ENCODE peak calls at places on chromosomes 11 and 22, in five cellular contexts. T is Right ventricle myocardium superior; A is stimulated activated CD8-positive, alpha-beta memory T cell treated with anti-CD3 and anti-CD28 coated beads, Interleukin-15, amount 100 ng/mL, for 1 hour; H is posterior cingulate gyrus; B is H9. S is an unnamed sample.

GRCh38 chr11:8604078-8604723 is 10.2 kb upstream of the STK33 start:
- DNase-seq in T (peak), A (no peak), H (no peak), B (peak), S (peak)

GRCh38 chr22:17945851-17946690 is 78.3 kb downstream of the MICAL3 start:
- DNase-seq in T (no peak), A (no peak), H (no peak), B (no peak), S (no peak)

GRCh38 chr22:33861216-33861875 is 58.9 kb downstream of the LARGE1 start:
- DNase-seq in T (no peak), A (no peak), H (no peak), B (no peak), S (no peak)

GRCh38 chr22:41197808-41198585 is 7.1 kb upstream of the L3MBTL2 start:
- DNase-seq in T (peak), A (no peak), H (no peak), B (no peak), S (no peak)

GRCh38 chr11:90135016-90135415 is 553 bp downstream of the NAALAD2 start:
- DNase-seq in T (no peak), A (no peak), H (no peak), B (no peak), S (no peak)

GRCh38 chr22:38218661-38219331 is 17.0 kb downstream of the MAFF start:
- DNase-seq in T (peak), A (no peak), H (no peak), B (peak), S (peak)

GRCh38 chr11:125166903-125167291 is 2.3 kb downstream of the PKNOX2 start:
- DNase-seq in T (no peak), A (no peak), H (no peak), B (no peak), S (no peak)

GRCh38 chr11:96878299-96879051 is 488.7 kb downstream of the JRKL start:
- DNase-seq in T (peak), A (no peak), H (no peak), B (no peak), S (no peak)

GRCh38 chr11:114348200-114349191 is 51.8 kb downstream of the C11orf71 start:
- DNase-seq in T (no peak), A (no peak), H (peak), B (peak), S (peak)

GRCh38 chr11:10091314-10092045 is 202.5 kb downstream of the SBF2 start:
- DNase-seq in T (no peak), A (no peak), H (no peak), B (no peak), S (no peak)

GRCh38 chr11:22752908-22753310 is 76.7 kb downstream of the SVIP start:
- DNase-seq in T (no peak), A (no peak), H (no peak), B (no peak), S (no peak)

GRCh38 chr11:44110231-44110679 is 14.8 kb downstream of the EXT2 start:
- DNase-seq in T (peak), A (peak), H (peak), B (peak), S (peak)

GRCh38 chr11:76756341-76756771 is 26.8 kb upstream of the TSKU start:
- DNase-seq in T (no peak), A (no peak), H (no peak), B (no peak), S (no peak)

GRCh38 chr22:26170795-26171194 is 1.5 kb downstream of the SEZ6L start:
- DNase-seq in T (peak), A (no peak), H (peak), B (peak), S (peak)

GRCh38 chr11:6480299-6480914 is 724 bp downstream of the ARFIP2 start:
- DNase-seq in T (no peak), A (no peak), H (no peak), B (no peak), S (no peak)

S was measured in islet precursor cell.